ENCODE peak calls at places on chromosomes 2 and 18, in five cellular contexts. H, F, U, O and A are unnamed samples.

GRCh38 chr18:28823506-28824182 is 646.7 kb upstream of the CDH2 start:
- DNase-seq in H (no peak), F (no peak), U (no peak), O (no peak), A (no peak)

GRCh38 chr18:55214969-55215368 is 255.7 kb upstream of the CCDC68 start:
- DNase-seq in H (no peak), F (no peak), U (no peak), O (no peak), A (no peak)

GRCh38 chr2:240637116-240637900 is 12.0 kb downstream of the GPR35 start:
- DNase-seq in H (no peak), F (peak), U (no peak), O (no peak), A (no peak)

GRCh38 chr2:167955264-167955906 is 292.0 kb downstream of the STK39 start:
- DNase-seq in H (no peak), F (no peak), U (no peak), O (no peak), A (no peak)

GRCh38 chr18:62751341-62751821 is 36.0 kb downstream of the PHLPP1 start:
- DNase-seq in H (peak), F (no peak), U (no peak), O (no peak), A (no peak)

GRCh38 chr2:25306767-25307368 is 34.9 kb downstream of the DNMT3A start:
- DNase-seq in H (no peak), F (no peak), U (no peak), O (peak), A (peak)

GRCh38 chr2:145775591-145775990 is 1255.7 kb upstream of the ZEB2 start:
- DNase-seq in H (no peak), F (no peak), U (no peak), O (no peak), A (no peak)

GRCh38 chr2:7878786-7879515 is 802.9 kb upstream of the ID2 start:
- DNase-seq in H (peak), F (no peak), U (no peak), O (no peak), A (no peak)

GRCh38 chr18:42187611-42188378 is 232.8 kb downstream of the PIK3C3 start:
- DNase-seq in H (no peak), F (no peak), U (no peak), O (no peak), A (no peak)

GRCh38 chr2:15538792-15539191 is 22.3 kb downstream of the NBAS start:
- DNase-seq in H (no peak), F (no peak), U (no peak), O (no peak), A (no peak)

GRCh38 chr2:65198737-65199136 is 28.9 kb upstream of the ACTR2 start:
- DNase-seq in H (peak), F (no peak), U (no peak), O (no peak), A (peak)

GRCh38 chr2:205654878-205655601 is 27.3 kb upstream of the NRP2 start:
- DNase-seq in H (peak), F (no peak), U (no peak), O (no peak), A (no peak)

GRCh38 chr2:226514895-226515294 is 284.7 kb downstream of the IRS1 start:
- DNase-seq in H (peak), F (no peak), U (peak), O (no peak), A (no peak)

GRCh38 chr2:233331536-233331935 is 22.8 kb upstream of the DGKD start:
- DNase-seq in H (no peak), F (peak), U (no peak), O (peak), A (peak)

GRCh38 chr18:36633961-36634412 is 194.8 kb downstream of the TPGS2 start:
- DNase-seq in H (no peak), F (no peak), U (no peak), O (no peak), A (no peak)

GRCh38 chr18:62925031-62925688 is 209.8 kb downstream of the PHLPP1 start:
- DNase-seq in H (peak), F (no peak), U (no peak), O (no peak), A (no peak)

GRCh38 chr2:35503738-35504160 is 851.8 kb upstream of the CRIM1 start:
- DNase-seq in H (no peak), F (no peak), U (no peak), O (no peak), A (no peak)

GRCh38 chr2:136058262-136058661 is 59.7 kb downstream of the CXCR4 start:
- DNase-seq in H (no peak), F (no peak), U (no peak), O (no peak), A (no peak)

GRCh38 chr18:11005528-11005927 is 143.8 kb downstream of the PIEZO2 start:
- DNase-seq in H (peak), F (peak), U (peak), O (peak), A (no peak)

GRCh38 chr18:6874316-6874715 is 144.8 kb downstream of the ARHGAP28 start:
- DNase-seq in H (peak), F (no peak), U (no peak), O (no peak), A (no peak)

GRCh38 chr2:147810883-147811765 is 33.7 kb upstream of the ACVR2A start:
- DNase-seq in H (no peak), F (no peak), U (no peak), O (no peak), A (no peak)
- H3K27ac ChIP-seq in H (no peak), F (no peak), U (no peak), O (no peak), A (no peak)

DNA sequence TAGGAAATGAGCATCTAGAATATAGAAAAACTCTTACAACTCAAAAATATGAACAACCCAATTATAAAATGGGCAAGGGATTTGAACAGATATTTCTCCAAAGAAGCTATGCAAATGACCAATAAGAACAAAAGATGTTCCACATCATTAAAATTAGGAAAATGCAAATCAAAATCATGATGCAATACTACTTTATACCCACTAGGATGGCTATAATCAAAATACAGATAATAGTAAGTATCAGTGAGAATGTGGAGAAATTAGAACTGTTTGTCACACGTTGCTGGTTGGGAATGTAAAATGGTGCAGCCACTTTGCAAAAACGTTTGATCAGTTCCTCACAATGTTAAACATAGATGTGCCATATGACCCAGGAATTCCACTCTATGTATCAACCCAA is 558.3 kb downstream of the SLC4A3 start:
- DNase-seq in H (peak), F (no peak), U (no peak), O (no peak), A (no peak)
- TF ChIP-seq CTCF in H (no peak), F (no peak), U (no peak), O (no peak), A (no peak)

DNA sequence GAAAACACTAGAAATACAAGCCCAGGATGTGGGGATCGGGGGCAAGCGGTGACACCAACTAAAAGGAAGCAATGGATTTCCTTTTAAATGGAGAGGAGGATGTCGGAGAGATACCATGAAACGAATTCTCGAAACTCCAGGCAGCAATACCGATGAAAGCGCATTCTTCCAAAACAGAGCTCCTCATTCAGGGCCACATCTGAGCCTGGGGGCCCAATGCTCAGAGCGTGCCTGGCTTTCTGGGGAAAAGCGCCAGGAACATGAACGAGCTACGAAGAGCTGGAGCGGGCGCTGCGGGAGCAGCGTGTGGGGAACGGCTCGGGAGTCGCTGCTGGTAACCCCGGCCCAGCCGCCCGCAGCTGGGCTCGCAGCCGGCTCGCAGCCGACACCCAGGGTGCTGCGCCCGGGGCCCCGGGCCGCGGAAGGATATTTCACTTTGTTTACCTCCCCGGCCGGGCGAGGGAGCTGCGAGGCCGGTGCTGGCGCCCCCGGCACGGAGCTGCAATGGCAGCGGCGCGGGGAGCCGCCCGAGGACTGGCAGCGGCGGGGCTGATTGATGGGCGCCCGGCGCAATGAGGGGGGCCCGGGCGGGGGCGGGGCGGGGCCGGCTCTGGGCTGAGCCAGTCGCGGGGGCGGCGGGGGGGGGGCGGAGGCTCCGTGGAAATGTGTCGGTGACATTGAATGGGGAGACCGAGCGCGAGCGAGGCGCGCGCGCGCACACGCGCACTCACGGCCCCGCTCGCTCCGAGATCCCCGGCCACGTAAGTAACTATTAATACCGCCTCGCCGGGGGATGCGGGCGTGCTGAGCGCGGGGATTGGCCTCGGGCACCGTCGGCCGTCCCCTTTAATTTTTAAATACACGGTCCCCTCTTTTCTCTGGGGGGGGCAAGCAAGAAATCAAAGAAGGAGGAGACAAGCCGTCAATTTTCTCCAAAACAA is at the start of gene TRIB2:
- DNase-seq in H (peak), F (peak), U (peak), O (peak), A (peak)
- TF ChIP-seq POLR2A in H (peak), F (peak), U (no peak), O (peak), A (peak)

DNA sequence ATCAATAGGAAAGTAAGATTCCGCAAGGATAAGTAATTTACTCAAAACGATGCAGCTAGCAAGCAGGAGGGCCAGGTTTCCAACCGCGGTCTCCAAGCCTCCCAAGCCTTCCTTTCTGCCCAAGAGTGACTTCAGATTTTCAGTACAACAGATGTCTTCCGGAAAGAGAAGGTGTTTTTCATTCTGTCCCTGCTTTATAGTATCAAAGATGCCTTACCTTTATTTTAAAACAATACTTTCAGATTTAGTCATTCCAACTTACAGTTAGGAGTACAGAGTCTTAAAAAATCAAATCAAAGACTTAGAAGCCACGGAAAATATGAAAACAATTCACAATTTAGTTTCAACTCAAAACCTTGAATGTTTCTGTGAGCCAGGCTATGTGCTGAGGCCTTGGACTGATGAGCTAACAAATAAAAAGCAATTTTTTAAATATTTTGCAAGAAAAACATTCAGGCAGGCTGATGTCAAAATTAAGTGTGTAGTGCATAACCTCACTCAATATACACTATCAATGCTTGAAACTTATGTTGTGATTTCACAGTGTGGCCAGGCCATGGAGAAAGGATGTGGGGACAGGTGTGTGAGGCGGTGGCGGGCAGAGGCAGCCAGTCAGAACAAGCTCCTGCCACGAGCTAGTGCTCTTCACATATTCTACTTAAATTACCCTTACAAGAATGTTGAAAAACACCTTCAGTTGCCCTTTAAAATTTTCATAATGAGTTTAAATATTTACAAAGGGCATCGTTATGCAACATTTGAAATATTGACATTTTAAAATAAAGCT is 43.4 kb downstream of the CYB5A start:
- DNase-seq in H (no peak), F (no peak), U (no peak), O (no peak), A (no peak)
- H3K27ac ChIP-seq in H (no peak), F (peak), U (peak), O (no peak), A (no peak)

GRCh38 chr18:73979742-73980141 is 167.9 kb downstream of the FBXO15 start:
- DNase-seq in H (peak), F (no peak), U (no peak), O (no peak), A (no peak)

GRCh38 chr18:73983970-73984369 is 163.7 kb downstream of the FBXO15 start:
- DNase-seq in H (no peak), F (no peak), U (no peak), O (no peak), A (no peak)

GRCh38 chr18:73975266-73975665 is 172.4 kb downstream of the FBXO15 start:
- DNase-seq in H (peak), F (no peak), U (no peak), O (no peak), A (no peak)

GRCh38 chr18:73983496-73983895 is 164.1 kb downstream of the FBXO15 start:
- DNase-seq in H (no peak), F (no peak), U (no peak), O (no peak), A (no peak)

DNA sequence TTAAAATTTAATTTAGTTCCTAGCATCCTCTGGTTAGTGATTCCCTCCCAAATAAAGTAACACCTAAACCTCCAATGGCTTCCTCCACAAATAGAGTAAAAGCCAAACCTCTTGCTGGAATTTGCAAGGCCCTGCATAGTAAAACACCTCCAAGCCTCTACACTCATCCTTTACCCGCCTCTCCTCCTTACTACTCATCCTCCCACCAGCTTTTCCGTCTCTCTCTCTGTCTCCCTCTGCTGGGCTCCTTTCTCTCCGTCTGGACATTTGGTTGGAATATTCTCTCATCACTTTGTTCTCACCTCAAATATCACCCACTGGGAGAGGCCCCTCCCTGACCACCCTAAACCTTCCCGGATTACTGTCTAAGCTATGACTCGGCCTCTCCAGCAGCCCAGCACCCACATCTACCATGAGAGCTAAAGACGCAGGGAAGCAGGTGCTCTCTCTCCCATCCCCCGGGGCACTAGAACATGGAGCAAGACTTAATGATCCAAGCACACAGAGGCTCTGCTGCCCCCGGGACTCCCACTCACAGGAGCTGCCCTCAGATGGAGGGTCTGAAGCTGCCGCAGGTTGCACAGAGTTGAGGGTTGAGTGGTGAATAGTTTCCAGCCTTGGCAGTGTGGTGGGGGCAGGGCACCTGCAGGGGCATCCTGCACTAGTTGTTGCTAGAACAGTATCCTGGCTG is 167.2 kb downstream of the FBXO15 start:
- DNase-seq in H (peak), F (no peak), U (peak), O (no peak), A (no peak)
- TF ChIP-seq CTCF in H (peak), F (peak), U (peak), O (no peak), A (no peak)

GRCh38 chr2:189222440-189222839 is 42.9 kb upstream of the COL5A2 start:
- DNase-seq in H (no peak), F (no peak), U (no peak), O (peak), A (no peak)
- TF ChIP-seq POLR2A in H (no peak), F (no peak), U (no peak), O (no peak), A (no peak)

GRCh38 chr2:207165121-207166038 is at the start of gene KLF7:
- DNase-seq in H (peak), F (peak), U (no peak), O (peak), A (peak)

GRCh38 chr2:207163815-207164747 is 1.7 kb downstream of the KLF7 start:
- DNase-seq in H (peak), F (peak), U (peak), O (peak), A (peak)

GRCh38 chr2:207166039-207166348 is 246 bp upstream of the KLF7 start:
- DNase-seq in H (peak), F (peak), U (peak), O (peak), A (peak)

GRCh38 chr2:207167129-207167923 is 1.6 kb upstream of the KLF7 start:
- DNase-seq in H (peak), F (no peak), U (no peak), O (no peak), A (no peak)

DNA sequence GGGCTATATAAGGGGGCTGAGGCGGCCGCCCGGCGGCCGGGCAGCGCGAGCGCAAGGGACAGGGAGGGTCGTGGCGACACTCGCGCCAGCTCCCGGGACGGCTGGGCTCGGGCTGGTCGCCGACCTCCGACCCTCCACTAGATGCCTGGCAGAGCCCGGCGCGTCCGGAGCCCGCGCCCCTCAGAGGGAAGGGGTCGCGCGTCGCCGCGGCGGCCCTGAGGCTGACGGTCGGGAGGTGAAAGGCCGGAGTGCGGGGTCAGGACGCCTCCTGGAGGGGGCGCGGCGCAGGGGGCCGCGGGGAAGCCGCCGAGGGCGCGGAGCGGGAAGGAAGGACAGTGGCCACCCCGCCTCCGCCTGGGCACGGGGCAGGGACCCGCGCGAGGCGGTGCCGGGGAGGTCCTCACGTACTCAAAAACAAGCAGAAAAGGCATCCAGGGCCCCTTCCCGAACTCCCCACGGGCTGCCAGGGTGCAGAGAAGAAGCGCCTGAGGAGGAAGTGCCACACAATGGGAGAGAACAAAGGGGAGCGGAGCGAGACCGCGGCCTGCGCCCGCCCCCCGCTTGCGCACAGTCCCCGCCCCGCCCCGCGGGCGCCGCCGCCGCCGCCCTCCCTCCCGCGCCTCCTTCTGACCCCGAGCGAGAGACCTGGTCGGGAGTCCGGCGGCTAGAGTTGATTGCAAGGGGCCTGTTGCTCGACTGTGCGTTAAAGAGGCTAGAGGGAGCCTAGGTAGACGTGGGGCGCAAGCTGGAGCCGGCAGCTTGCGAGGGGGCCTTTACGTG is 791 bp upstream of the KLF7 start:
- DNase-seq in H (peak), F (peak), U (peak), O (peak), A (no peak)
- H3K27ac ChIP-seq in H (peak), F (peak), U (peak), O (peak), A (peak)

DNA sequence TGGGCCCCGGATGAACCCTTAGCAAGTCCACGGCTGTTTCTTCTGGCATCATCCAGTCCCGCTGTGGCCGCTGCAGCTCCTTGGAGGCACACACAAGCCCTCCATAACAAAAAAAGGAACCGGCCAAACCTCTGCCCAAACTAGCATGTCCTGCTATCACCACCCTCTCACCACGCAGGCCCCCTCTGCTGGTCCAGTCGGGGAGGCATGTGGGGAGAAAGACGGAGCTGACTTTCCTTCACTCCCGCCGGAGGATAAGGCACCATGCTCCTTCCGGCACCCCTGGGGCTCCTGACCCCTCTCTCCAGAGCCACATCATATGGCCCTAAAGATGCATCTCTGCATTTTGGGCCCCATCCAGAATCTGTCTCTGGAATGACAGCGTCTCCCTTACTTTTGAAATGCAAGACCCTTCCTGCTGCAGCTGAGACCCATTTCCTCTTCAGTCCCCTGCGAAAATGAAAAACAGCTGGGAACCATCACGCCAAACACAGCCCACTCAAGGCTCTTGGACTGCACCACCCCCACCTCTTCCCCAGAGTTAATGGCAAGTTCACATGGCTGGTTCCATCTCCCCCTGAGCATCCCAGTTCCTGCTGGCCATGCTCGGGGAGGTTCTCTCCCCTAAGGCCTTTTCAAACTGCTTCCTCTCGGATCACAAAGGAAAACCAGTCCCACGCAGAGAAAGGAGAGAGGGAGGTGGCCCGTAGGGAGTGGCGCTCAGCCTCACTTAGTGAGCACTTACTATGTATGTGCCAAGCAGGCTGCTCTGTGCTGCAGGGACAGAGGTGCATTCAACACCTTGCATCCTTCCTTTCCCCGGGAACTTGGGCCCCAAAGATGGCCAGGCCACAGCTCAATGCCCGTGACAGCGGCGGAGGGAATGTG is 35.2 kb upstream of the MLPH start:
- DNase-seq in H (peak), F (no peak), U (no peak), O (no peak), A (no peak)
- TF ChIP-seq CTCF in H (peak), F (no peak), U (no peak), O (no peak), A (no peak)